ENCODE peak calls at places on chromosomes 13 and 19, in five cellular contexts. One of them, this sample, is unnamed.
A peak's percentile ranks its signal among the peaks of the same experiment; 100 is the strongest.

GRCh38 chr13:59111711-59112110 is 1052.0 kb downstream of the DIAPH3 start:
- DNase-seq in H1: no peak
- DNase-seq in GM12878: no peak
- DNase-seq in HepG2: no peak
- DNase-seq in K562: no peak
- DNase-seq in this sample: no peak

GRCh38 chr13:98752111-98752941 is at the start of gene SLC15A1:
- DNase-seq in H1: no peak
- DNase-seq in GM12878: no peak
- DNase-seq in HepG2: no peak
- DNase-seq in K562: no peak
- DNase-seq in this sample: no peak

GRCh38 chr13:37595162-37595561 is 3.4 kb downstream of the POSTN start:
- DNase-seq in HepG2: no peak
- DNase-seq in H1: peak; percentile 21
- DNase-seq in GM12878: no peak
- DNase-seq in K562: no peak
- DNase-seq in this sample: no peak

GRCh38 chr13:109804654-109805053 is 18.3 kb upstream of the IRS2 start:
- DNase-seq in H1: no peak
- DNase-seq in HepG2: no peak
- DNase-seq in GM12878: no peak
- DNase-seq in K562: no peak
- DNase-seq in this sample: no peak

GRCh38 chr19:30640266-30640965 is 268.2 kb downstream of the ZNF536 start:
- DNase-seq in HepG2: no peak
- DNase-seq in K562: no peak
- DNase-seq in GM12878: no peak
- DNase-seq in H1: no peak
- DNase-seq in this sample: no peak

GRCh38 chr19:45306522-45307027 is 16.1 kb downstream of the CKM start:
- DNase-seq in GM12878: no peak
- DNase-seq in HepG2: no peak
- DNase-seq in K562: no peak
- DNase-seq in H1: no peak
- DNase-seq in this sample: no peak

GRCh38 chr13:43102304-43102703 is 78.9 kb downstream of the DNAJC15 start:
- DNase-seq in HepG2: no peak
- DNase-seq in GM12878: no peak
- DNase-seq in H1: no peak
- DNase-seq in K562: no peak
- DNase-seq in this sample: no peak

GRCh38 chr13:113562085-113562749 is 22.3 kb upstream of the TFDP1 start:
- DNase-seq in K562: peak; percentile 58
- DNase-seq in H1: peak; percentile 46
- DNase-seq in GM12878: no peak
- DNase-seq in HepG2: peak; percentile 65
- DNase-seq in this sample: no peak

GRCh38 chr19:46720516-46721239 is 3.8 kb upstream of the PRKD2 start:
- DNase-seq in K562: no peak
- DNase-seq in GM12878: no peak
- DNase-seq in H1: no peak
- DNase-seq in HepG2: no peak
- DNase-seq in this sample: no peak

GRCh38 chr13:42553098-42554046 is 20.6 kb upstream of the TNFSF11 start:
- DNase-seq in H1: no peak
- DNase-seq in K562: no peak
- DNase-seq in GM12878: no peak
- DNase-seq in HepG2: no peak
- DNase-seq in this sample: no peak

GRCh38 chr19:4360641-4361151 is 17.3 kb downstream of the MPND start:
- DNase-seq in H1: no peak
- DNase-seq in K562: no peak
- DNase-seq in GM12878: no peak
- DNase-seq in HepG2: no peak
- DNase-seq in this sample: no peak

GRCh38 chr13:113489171-113489548 is 1.4 kb downstream of the DCUN1D2 start:
- DNase-seq in H1: no peak
- DNase-seq in HepG2: peak; percentile 16
- DNase-seq in K562: no peak
- DNase-seq in GM12878: no peak
- DNase-seq in this sample: no peak

GRCh38 chr13:113904411-113904810 is 40.5 kb upstream of the GAS6 start:
- DNase-seq in GM12878: no peak
- DNase-seq in H1: no peak
- DNase-seq in K562: no peak
- DNase-seq in HepG2: peak; percentile 25
- DNase-seq in this sample: no peak

GRCh38 chr19:39168258-39169142 is 28.3 kb upstream of the NCCRP1 start:
- DNase-seq in H1: no peak
- DNase-seq in HepG2: no peak
- DNase-seq in K562: no peak
- DNase-seq in GM12878: no peak
- DNase-seq in this sample: no peak

GRCh38 chr13:27006519-27007161 is 165.0 kb downstream of the USP12 start:
- DNase-seq in K562: no peak
- DNase-seq in H1: no peak
- DNase-seq in HepG2: no peak
- DNase-seq in GM12878: no peak
- DNase-seq in this sample: peak; percentile 12

GRCh38 chr13:49021953-49022352 is 46.2 kb downstream of the FNDC3A start:
- DNase-seq in HepG2: no peak
- DNase-seq in GM12878: no peak
- DNase-seq in H1: no peak
- DNase-seq in K562: no peak
- DNase-seq in this sample: no peak

GRCh38 chr13:95115525-95115924 is 185.7 kb downstream of the ABCC4 start:
- DNase-seq in K562: no peak
- DNase-seq in HepG2: no peak
- DNase-seq in GM12878: no peak
- DNase-seq in H1: no peak
- DNase-seq in this sample: no peak

GRCh38 chr19:33580645-33581037 is 41.1 kb upstream of the CHST8 start:
- DNase-seq in HepG2: no peak
- DNase-seq in K562: no peak
- DNase-seq in GM12878: no peak
- DNase-seq in H1: no peak
- DNase-seq in this sample: no peak

GRCh38 chr19:20662421-20663105 is 1.2 kb upstream of the ZNF626 start:
- DNase-seq in GM12878: no peak
- DNase-seq in K562: no peak
- DNase-seq in H1: no peak
- DNase-seq in HepG2: no peak
- DNase-seq in this sample: no peak

GRCh38 chr19:48466571-48467325 is 2.4 kb upstream of the CYTH2 start:
- DNase-seq in GM12878: no peak
- DNase-seq in HepG2: no peak
- DNase-seq in H1: no peak
- DNase-seq in K562: no peak
- DNase-seq in this sample: no peak

DNA sequence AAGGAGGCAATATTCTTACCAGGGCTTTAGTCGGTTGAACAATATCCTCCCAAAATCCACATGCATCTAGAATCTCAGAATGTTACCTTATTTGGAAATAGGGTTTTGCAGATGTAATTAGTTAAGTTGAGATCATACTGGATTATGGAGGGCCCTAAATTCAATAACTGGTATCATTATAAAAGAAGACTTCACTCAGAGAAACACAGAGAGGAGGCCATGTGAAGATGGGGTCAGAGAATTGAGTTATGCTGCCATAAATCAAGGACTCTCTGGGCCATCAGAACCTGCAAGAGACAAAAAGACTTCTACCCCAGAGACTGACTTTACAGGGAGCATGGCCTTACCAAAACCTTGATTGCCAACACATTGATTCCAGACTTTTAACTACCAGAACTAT is 1611.1 kb downstream of the SLITRK5 start:
- DNase-seq in K562: no peak
- DNase-seq in GM12878: no peak
- DNase-seq in HepG2: no peak
- DNase-seq in H1: no peak
- DNase-seq in this sample: no peak
- TF ChIP-seq SIN3A in K562: no peak
- TF ChIP-seq SIN3A in GM12878: no peak
- TF ChIP-seq SIN3A in HepG2: no peak
- TF ChIP-seq SIN3A in H1: no peak
- TF ChIP-seq SIN3A in this sample: no peak

DNA sequence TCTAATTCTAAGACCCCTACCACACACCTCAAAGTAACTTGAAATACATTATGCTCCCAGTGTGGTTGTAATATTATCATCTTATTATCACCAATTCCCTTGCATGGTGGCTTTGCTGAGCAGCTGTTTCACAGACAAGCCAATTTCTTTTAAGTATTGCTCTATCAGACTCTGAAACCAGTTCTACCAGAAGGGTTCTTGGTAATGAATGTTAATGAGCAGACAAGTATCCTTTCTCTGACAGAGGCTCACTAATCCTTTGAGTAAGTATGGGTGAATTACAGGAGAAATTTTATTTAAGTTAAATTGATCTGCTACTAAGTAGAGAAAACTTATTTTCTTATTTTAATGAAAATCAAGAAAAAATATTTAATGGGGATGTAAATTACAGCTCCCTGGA is 326.0 kb downstream of the GPC6 start:
- DNase-seq in K562: no peak
- DNase-seq in GM12878: no peak
- DNase-seq in H1: no peak
- DNase-seq in HepG2: no peak
- DNase-seq in this sample: no peak
- TF ChIP-seq ZNF274 in K562: no peak
- TF ChIP-seq ZNF274 in GM12878: no peak
- TF ChIP-seq ZNF274 in H1: no peak
- TF ChIP-seq ZNF274 in HepG2: no peak
- TF ChIP-seq ZNF274 in this sample: no peak

GRCh38 chr13:20686863-20687579 is 16.5 kb upstream of the IL17D start:
- DNase-seq in H1: no peak
- DNase-seq in HepG2: no peak
- DNase-seq in GM12878: no peak
- DNase-seq in K562: no peak
- DNase-seq in this sample: no peak
- TF ChIP-seq SIN3A in H1: no peak
- TF ChIP-seq SIN3A in HepG2: no peak
- TF ChIP-seq SIN3A in GM12878: no peak
- TF ChIP-seq SIN3A in K562: no peak
- TF ChIP-seq SIN3A in this sample: no peak

GRCh38 chr19:6464070-6464873 is at the start of gene CRB3:
- DNase-seq in H1: peak; percentile 80
- DNase-seq in HepG2: peak; percentile 73
- DNase-seq in GM12878: no peak
- DNase-seq in K562: no peak
- DNase-seq in this sample: peak; percentile 80

GRCh38 chr19:6465663-6466062 is 1.6 kb downstream of the CRB3 start:
- DNase-seq in K562: no peak
- DNase-seq in HepG2: no peak
- DNase-seq in H1: no peak
- DNase-seq in GM12878: no peak
- DNase-seq in this sample: no peak

GRCh38 chr19:6467384-6467783 is 3.3 kb downstream of the CRB3 start:
- DNase-seq in HepG2: no peak
- DNase-seq in GM12878: no peak
- DNase-seq in H1: no peak
- DNase-seq in K562: peak; percentile 4
- DNase-seq in this sample: no peak

GRCh38 chr19:6466526-6467248 is 2.6 kb downstream of the CRB3 start:
- DNase-seq in H1: no peak
- DNase-seq in GM12878: no peak
- DNase-seq in HepG2: no peak
- DNase-seq in K562: peak; percentile 3
- DNase-seq in this sample: no peak

DNA sequence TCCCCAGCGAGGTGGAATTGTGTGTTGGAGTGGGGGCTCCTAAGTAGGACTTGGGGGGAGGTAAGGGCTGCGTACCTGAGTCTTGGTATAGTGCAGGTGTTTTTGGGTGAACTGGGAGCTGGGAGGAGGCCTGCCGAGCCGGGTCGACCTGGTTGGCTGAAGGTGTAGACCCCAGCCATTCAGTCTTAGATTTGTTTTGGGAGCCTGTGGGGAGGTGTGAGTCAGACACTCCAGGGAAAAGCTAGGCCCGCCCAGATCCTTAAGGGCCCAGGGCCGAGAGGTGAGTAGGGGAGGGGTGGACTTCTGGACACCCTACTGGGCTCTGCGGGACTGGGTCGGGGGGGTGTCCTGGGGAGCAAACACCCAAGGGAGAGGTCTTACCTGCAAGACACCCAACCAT is 935 bp downstream of the CRB3 start:
- DNase-seq in K562: no peak
- DNase-seq in HepG2: no peak
- DNase-seq in H1: no peak
- DNase-seq in GM12878: no peak
- DNase-seq in this sample: no peak
- TF ChIP-seq ZNF274 in K562: no peak
- TF ChIP-seq ZNF274 in HepG2: no peak
- TF ChIP-seq ZNF274 in H1: no peak
- TF ChIP-seq ZNF274 in GM12878: no peak
- TF ChIP-seq ZNF274 in this sample: no peak

GRCh38 chr19:10450191-10450852 is 30.0 kb downstream of the PDE4A start:
- DNase-seq in K562: peak; percentile 7
- DNase-seq in HepG2: no peak
- DNase-seq in H1: no peak
- DNase-seq in GM12878: no peak
- DNase-seq in this sample: no peak

GRCh38 chr19:10450853-10451609 is 30.7 kb downstream of the PDE4A start:
- DNase-seq in K562: peak; percentile 96
- DNase-seq in HepG2: no peak
- DNase-seq in H1: peak; percentile 31
- DNase-seq in GM12878: no peak
- DNase-seq in this sample: no peak

GRCh38 chr19:10453852-10454251 is 33.5 kb downstream of the PDE4A start:
- DNase-seq in H1: no peak
- DNase-seq in HepG2: no peak
- DNase-seq in K562: no peak
- DNase-seq in GM12878: no peak
- DNase-seq in this sample: no peak

GRCh38 chr19:10452726-10453620 is 32.6 kb downstream of the PDE4A start:
- DNase-seq in H1: no peak
- DNase-seq in GM12878: no peak
- DNase-seq in K562: peak; percentile 3
- DNase-seq in HepG2: no peak
- DNase-seq in this sample: no peak

DNA sequence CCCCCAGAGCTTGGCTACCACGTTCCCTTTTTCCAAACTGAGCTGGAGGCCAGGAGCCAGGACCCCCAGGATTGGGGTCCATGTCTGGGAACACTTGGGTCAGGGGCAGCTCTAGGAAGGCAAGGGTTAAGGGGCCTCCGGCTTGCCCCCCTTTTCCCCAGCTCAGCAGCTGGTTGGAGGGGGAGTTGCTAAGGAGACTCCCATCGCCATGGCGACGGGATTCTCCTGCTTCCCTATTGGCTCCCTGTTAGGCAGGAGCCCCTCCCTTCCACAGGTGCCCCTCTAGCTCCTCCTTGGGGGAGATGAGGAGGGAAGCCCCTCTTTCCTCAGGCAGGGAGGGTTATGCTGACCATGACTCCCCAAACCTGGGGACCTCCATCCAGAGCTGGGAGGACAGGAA is 33.9 kb downstream of the PDE4A start:
- DNase-seq in K562: peak; percentile 53
- DNase-seq in HepG2: no peak
- DNase-seq in GM12878: no peak
- DNase-seq in H1: peak; percentile 56
- DNase-seq in this sample: no peak
- TF ChIP-seq SIN3A in K562: no peak
- TF ChIP-seq SIN3A in HepG2: no peak
- TF ChIP-seq SIN3A in GM12878: no peak
- TF ChIP-seq SIN3A in H1: no peak
- TF ChIP-seq SIN3A in this sample: no peak

GRCh38 chr19:13118424-13119193 is 545 bp downstream of the NACC1 start:
- DNase-seq in K562: peak; percentile 92
- DNase-seq in H1: peak; percentile 78
- DNase-seq in GM12878: no peak
- DNase-seq in HepG2: peak; percentile 50
- DNase-seq in this sample: no peak
- TF ChIP-seq ZNF274 in K562: no peak
- TF ChIP-seq ZNF274 in H1: no peak
- TF ChIP-seq ZNF274 in GM12878: no peak
- TF ChIP-seq ZNF274 in HepG2: no peak
- TF ChIP-seq ZNF274 in this sample: no peak